ENCODE peak calls at places on chromosomes 16 and 17, in six cellular contexts. V, F, N, M, C and Y are unnamed samples.

GRCh38 chr17:40535924-40536717 is 29.2 kb downstream of the CCR7 start:
- DNase-seq in V (peak), F (peak), N (no peak), M (peak), C (no peak), Y (no peak)

GRCh38 chr16:88387941-88388627 is 5.3 kb downstream of the ZNF469 start:
- DNase-seq in V (no peak), F (peak), N (peak), M (no peak), C (no peak), Y (no peak)

GRCh38 chr16:81026429-81026828 is 9.2 kb upstream of the ATMIN start:
- DNase-seq in V (peak), F (no peak), N (no peak), M (no peak), C (no peak), Y (no peak)

GRCh38 chr16:12168054-12169018 is 191.8 kb downstream of the SNX29 start:
- DNase-seq in V (no peak), F (no peak), N (no peak), M (no peak), C (no peak), Y (no peak)

GRCh38 chr16:38941-39892 is 14.2 kb downstream of the POLR3K start:
- DNase-seq in V (no peak), F (no peak), N (peak), M (no peak), C (no peak), Y (no peak)

GRCh38 chr16:74743668-74744299 is 30.8 kb downstream of the FA2H start:
- DNase-seq in V (peak), F (no peak), N (no peak), M (no peak), C (peak), Y (peak)

GRCh38 chr17:67400193-67400592 is 23.1 kb downstream of the PITPNC1 start:
- DNase-seq in V (no peak), F (no peak), N (no peak), M (no peak), C (no peak), Y (no peak)

GRCh38 chr16:80985611-80986010 is 21.1 kb downstream of the CMC2 start:
- DNase-seq in V (peak), F (no peak), N (no peak), M (no peak), C (no peak), Y (no peak)

GRCh38 chr16:2486645-2487516 is 12.0 kb downstream of the TBC1D24 start:
- DNase-seq in V (no peak), F (peak), N (no peak), M (no peak), C (no peak), Y (no peak)

GRCh38 chr17:1089915-1090314 is 89.9 kb downstream of the ABR start:
- DNase-seq in V (peak), F (no peak), N (peak), M (no peak), C (no peak), Y (no peak)

GRCh38 chr17:50637829-50638571 is 3.3 kb downstream of the ABCC3 start:
- DNase-seq in V (no peak), F (no peak), N (no peak), M (no peak), C (no peak), Y (no peak)

GRCh38 chr16:83955218-83956130 is 2.4 kb downstream of the OSGIN1 start:
- DNase-seq in V (peak), F (no peak), N (no peak), M (peak), C (no peak), Y (no peak)

GRCh38 chr16:83953796-83954576 is 946 bp downstream of the OSGIN1 start:
- DNase-seq in V (peak), F (no peak), N (no peak), M (no peak), C (no peak), Y (peak)

GRCh38 chr16:83956336-83957289 is 3.6 kb downstream of the OSGIN1 start:
- DNase-seq in V (peak), F (peak), N (peak), M (peak), C (no peak), Y (peak)

GRCh38 chr16:83952940-83953795 is at the start of gene OSGIN1:
- DNase-seq in V (peak), F (peak), N (peak), M (peak), C (peak), Y (peak)

DNA sequence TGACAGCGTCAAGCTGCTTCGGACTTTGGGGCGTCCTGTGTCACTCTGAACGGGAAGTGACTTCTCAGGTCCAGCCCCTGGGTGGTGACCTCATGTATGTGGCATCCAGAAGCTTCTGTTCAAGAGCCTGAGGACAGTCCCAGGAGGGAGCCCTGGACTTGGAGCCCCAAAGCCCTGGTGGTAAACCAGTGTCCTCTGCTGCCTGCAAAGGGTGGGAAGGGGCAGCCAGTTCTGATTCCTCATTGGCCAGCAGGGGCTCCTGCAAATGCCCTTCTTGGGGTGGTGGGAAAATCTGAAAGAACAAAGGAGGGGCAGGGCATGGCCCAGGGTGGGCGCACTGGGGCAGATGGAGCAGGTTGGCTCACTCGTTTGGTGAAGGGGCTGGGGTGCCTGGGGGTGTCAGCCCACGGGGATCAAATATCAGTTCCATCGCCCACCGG is 1.6 kb downstream of the OSGIN1 start:
- DNase-seq in V (peak), F (peak), N (peak), M (peak), C (no peak), Y (peak)
- TF ChIP-seq CTCF in V (no peak), F (no peak), N (no peak), M (no peak), C (no peak), Y (no peak)

DNA sequence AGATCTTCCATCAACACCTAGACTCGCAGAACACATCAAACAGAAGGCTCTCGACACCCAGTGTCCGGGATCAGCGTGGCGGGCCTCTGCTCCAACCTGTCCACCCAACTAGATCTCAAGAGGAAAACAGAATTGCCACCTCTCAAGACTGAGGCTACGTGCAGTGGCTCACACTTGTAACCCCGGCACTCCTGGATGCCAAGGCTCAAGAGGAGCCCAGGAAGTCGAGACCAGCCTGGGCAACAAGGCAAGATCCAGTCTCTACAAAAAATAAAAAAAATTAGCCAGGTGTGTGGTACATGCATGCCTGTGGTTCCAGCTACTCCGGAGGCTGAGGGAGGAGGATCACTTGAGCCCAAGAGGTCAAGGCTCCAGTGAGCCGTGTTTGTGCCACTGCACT is 132.6 kb downstream of the ZFHX3 start:
- DNase-seq in V (no peak), F (no peak), N (no peak), M (no peak), C (no peak), Y (no peak)
- H3K27ac ChIP-seq in V (no peak), F (no peak), N (no peak), M (no peak), C (no peak), Y (no peak)

GRCh38 chr16:67860589-67861398 is 12.1 kb upstream of the EDC4 start:
- DNase-seq in V (no peak), F (peak), N (no peak), M (no peak), C (no peak), Y (peak)
- TF ChIP-seq CTCF in V (no peak), F (no peak), N (no peak), M (no peak), C (no peak), Y (no peak)

DNA sequence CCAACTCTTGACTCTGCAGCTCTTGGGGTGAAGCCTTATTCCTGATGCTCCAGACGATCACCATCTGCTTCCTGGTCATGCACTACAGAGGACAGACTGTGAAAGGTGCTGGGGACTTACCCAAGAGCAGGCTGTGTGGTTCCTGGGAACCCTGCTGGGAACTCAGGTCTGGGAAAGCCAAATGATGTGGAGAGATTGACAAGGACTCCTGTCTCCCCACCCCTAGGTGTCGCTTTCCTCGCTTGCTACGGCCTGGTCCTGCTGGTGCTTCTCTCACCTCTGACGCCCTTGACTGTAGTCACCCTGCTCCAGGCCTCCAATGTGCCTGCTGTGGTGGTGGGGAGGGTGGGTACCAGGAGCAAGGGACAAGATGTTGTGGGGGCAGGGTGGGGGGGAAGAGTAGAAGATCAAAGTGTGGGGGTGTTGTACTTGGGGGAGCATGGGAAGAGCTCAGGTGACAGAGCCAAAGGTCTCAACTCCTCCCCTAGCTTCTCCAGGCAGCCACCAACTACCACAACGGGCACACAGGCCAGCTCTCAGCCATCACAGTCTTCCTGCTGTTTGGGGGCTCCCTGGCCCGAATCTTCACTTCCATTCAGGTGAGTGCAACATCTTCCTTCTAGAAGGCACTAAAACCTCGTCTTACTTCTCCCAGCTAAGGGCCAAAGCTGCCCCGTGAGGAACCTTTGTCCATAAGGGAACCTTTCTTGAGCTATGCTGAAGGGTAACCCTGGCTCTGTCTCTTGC is 3.0 kb downstream of the SOX15 start:
- DNase-seq in V (no peak), F (peak), N (no peak), M (peak), C (no peak), Y (no peak)
- H3K27ac ChIP-seq in V (no peak), F (no peak), N (no peak), M (peak), C (peak), Y (peak)

GRCh38 chr16:57627184-57627871 is 1.1 kb upstream of the ADGRG1 start:
- DNase-seq in V (peak), F (peak), N (no peak), M (no peak), C (no peak), Y (no peak)
- TF ChIP-seq CTCF in V (peak), F (no peak), N (no peak), M (peak), C (no peak), Y (no peak)

DNA sequence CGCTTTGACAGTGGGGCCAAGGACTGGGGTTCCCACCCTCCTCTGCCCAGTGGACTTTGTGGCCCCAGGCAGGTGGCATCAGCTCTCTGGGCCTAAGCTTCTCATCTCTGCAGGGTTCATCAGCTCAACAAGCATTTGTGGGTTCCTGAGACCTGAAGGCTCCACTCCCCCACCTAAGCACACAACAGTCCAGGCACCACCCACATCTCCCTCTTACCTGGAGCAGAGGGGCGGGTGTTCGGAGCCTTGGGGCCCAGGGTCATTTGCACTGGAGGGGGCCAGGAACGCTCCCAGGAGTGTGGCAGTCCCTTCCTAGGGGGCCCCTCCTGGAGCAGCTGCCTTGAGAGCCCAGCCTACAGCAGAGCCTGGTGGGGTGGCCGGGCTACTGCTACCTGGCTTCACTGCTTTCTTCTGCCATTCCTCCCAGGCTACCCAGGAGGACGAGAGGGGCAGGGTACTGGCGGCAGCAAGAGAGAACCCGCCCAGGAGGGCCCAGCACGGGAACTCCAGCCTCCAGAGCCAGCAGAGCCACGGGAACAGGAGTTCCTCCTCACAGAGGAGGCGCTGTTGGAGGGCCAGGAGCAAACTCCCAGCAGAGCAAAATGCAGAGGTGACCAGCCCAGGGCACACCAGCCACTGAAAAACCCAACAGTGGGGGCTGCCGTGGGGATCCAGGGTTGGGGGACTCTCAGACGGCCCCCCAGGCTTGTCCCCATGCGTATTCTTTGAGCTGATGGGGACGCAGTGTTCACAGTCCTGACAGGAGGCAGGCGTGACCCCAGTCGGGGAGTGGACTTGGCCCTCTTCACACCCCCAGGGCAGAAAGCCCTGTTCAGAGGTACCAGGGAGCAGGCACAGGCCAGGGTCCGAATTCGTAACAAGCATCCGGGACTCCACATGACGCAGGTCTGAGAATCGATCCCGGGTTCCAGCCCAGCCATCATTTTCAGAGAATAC is 35.1 kb upstream of the SLC38A10 start:
- DNase-seq in V (no peak), F (no peak), N (no peak), M (no peak), C (no peak), Y (peak)
- H3K27ac ChIP-seq in V (no peak), F (peak), N (no peak), M (peak), C (peak), Y (peak)

GRCh38 chr16:67668495-67669157 is 2.0 kb downstream of the C16orf86 start:
- DNase-seq in V (no peak), F (no peak), N (no peak), M (no peak), C (no peak), Y (no peak)
- TF ChIP-seq CTCF in V (no peak), F (peak), N (no peak), M (no peak), C (peak), Y (no peak)

GRCh38 chr17:76865174-76865573 is 3.0 kb upstream of the MGAT5B start:
- DNase-seq in V (no peak), F (no peak), N (no peak), M (no peak), C (peak), Y (no peak)

GRCh38 chr17:76866774-76867577 is 1.2 kb upstream of the MGAT5B start:
- DNase-seq in V (peak), F (no peak), N (no peak), M (no peak), C (peak), Y (peak)

GRCh38 chr17:76866203-76866602 is 2.0 kb upstream of the MGAT5B start:
- DNase-seq in V (no peak), F (no peak), N (no peak), M (no peak), C (no peak), Y (no peak)

GRCh38 chr17:76862079-76862478 is 6.1 kb upstream of the MGAT5B start:
- DNase-seq in V (no peak), F (no peak), N (no peak), M (no peak), C (no peak), Y (no peak)

DNA sequence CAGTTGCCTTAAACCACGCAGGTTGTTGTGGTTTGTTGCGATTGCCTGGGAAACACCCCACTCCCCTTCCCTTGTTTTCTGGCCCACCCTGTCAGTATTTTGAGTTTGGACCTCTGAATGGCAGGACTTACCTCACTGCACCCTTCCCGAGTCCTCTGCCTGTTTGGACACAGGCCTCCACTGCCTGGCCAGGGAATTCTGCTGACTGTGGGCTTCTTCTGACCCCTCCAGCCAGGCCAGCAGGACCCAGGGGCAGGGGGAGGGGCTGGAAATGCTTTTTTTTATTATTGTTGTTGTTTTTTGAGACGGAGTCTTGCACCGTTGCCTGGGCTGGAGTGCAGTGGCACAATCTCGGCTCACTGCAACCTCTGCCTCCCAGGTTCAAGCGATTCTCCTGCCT is 4.2 kb upstream of the MGAT5B start:
- DNase-seq in V (no peak), F (no peak), N (no peak), M (no peak), C (no peak), Y (no peak)
- H3K27ac ChIP-seq in V (no peak), F (no peak), N (no peak), M (no peak), C (no peak), Y (no peak)